ENCODE peak calls at places on chromosomes 5 and 9, in eight cellular contexts. L, A, K, C, I, H, Y and R are unnamed samples.
A peak's percentile ranks its signal among the peaks of the same experiment; 100 is the strongest.

GRCh38 chr5:77077821-77078176 is 9.3 kb downstream of the ZBED3 start:
- DNase-seq in A (no peak), H (no peak), Y (no peak), L (no peak), C (no peak), K (no peak), I (no peak), R (no peak)

GRCh38 chr5:128844354-128844923 is 120.8 kb upstream of the SLC27A6 start:
- DNase-seq in I (no peak), K (peak; percentile 51), H (no peak), Y (no peak), C (peak; percentile 26), A (no peak), L (no peak), R (peak; percentile 41)

GRCh38 chr9:74848150-74848525 is 39.6 kb downstream of the TRPM6 start:
- DNase-seq in Y (no peak), L (no peak), A (no peak), I (no peak), C (no peak), H (no peak), K (no peak), R (no peak)

GRCh38 chr5:82723168-82723567 is 354.0 kb downstream of the TMEM167A start:
- DNase-seq in H (no peak), K (no peak), I (no peak), C (no peak), L (no peak), Y (no peak), A (no peak), R (no peak)

GRCh38 chr5:139669681-139670368 is 21.7 kb downstream of the CXXC5 start:
- DNase-seq in Y (no peak), I (no peak), L (peak; percentile 41), A (no peak), C (no peak), H (peak; percentile 59), K (no peak), R (no peak)

GRCh38 chr5:160030631-160031377 is 21.9 kb downstream of the TTC1 start:
- DNase-seq in K (no peak), I (no peak), Y (no peak), C (no peak), L (no peak), H (no peak), A (no peak), R (no peak)

GRCh38 chr5:55853818-55854217 is 2.7 kb downstream of the IL31RA start:
- DNase-seq in K (peak; percentile 55), A (no peak), Y (no peak), H (no peak), L (no peak), C (no peak), I (no peak), R (no peak)

GRCh38 chr5:71456362-71456743 is 902 bp downstream of the BDP1 start:
- DNase-seq in A (no peak), C (peak; percentile 5), I (no peak), H (no peak), K (no peak), L (no peak), Y (no peak), R (peak; percentile 73)

GRCh38 chr5:124057161-124057814 is 545.3 kb downstream of the CSNK1G3 start:
- DNase-seq in K (no peak), H (no peak), C (peak; percentile 61), Y (no peak), L (peak; percentile 97), A (no peak), I (peak; percentile 85), R (no peak)

GRCh38 chr5:78905084-78905938 is 79.8 kb downstream of the ARSB start:
- DNase-seq in A (no peak), H (no peak), K (peak; percentile 70), I (no peak), Y (no peak), C (no peak), L (peak; percentile 96), R (no peak)

GRCh38 chr5:77168187-77168883 is 42.1 kb upstream of the PDE8B start:
- DNase-seq in L (no peak), C (peak; percentile 25), I (no peak), Y (no peak), A (no peak), K (no peak), H (peak; percentile 64), R (no peak)

GRCh38 chr5:135031146-135031812 is 2.7 kb downstream of the PITX1 start:
- DNase-seq in L (peak; percentile 19), H (no peak), Y (no peak), I (no peak), C (no peak), A (no peak), K (no peak), R (peak; percentile 53)